ENCODE peak calls at places on chromosomes 2 and 18, in nine cellular contexts. F is tibial nerve; C is SK-N-SH; O is SJSA1; T is K562; Z is upper lobe of right lung; V is MM.1S; U is spleen; P is CD4-positive, alpha-beta T cell. Q is an unnamed sample. For H3K9me3, the result is how much of the 10 kb centered on the place peaks cover.

GRCh38 chr18:79988925-79989361 is 580 bp upstream of the TXNL4A start:
- DNase-seq in P (no peak), U (peak), V (no peak), C (no peak), O (peak), T (no peak), Z (peak), F (no peak), Q (no peak)

GRCh38 chr2:213089438-213089837 is 62.0 kb downstream of the IKZF2 start:
- DNase-seq in C (no peak), U (no peak), P (no peak), T (no peak), V (no peak), Z (no peak), O (no peak), F (no peak), Q (no peak)

GRCh38 chr2:50975546-50975945 is 56.4 kb downstream of the NRXN1 start:
- DNase-seq in Z (no peak), F (no peak), V (no peak), T (no peak), O (no peak), P (no peak), C (no peak), U (no peak), Q (no peak)

GRCh38 chr18:7683753-7684152 is 116.6 kb downstream of the PTPRM start:
- DNase-seq in V (no peak), P (no peak), T (no peak), F (no peak), U (no peak), O (no peak), Z (no peak), C (no peak), Q (no peak)

GRCh38 chr2:9627310-9627709 is 3.5 kb downstream of the YWHAQ start:
- DNase-seq in P (no peak), O (no peak), C (no peak), T (no peak), V (no peak), F (no peak), U (no peak), Z (no peak), Q (no peak)

GRCh38 chr2:208265371-208265806 is 666 bp upstream of the PIKFYVE start:
- DNase-seq in F (no peak), O (no peak), C (peak), U (peak), V (peak), Z (no peak), P (peak), T (no peak), Q (peak)

GRCh38 chr2:131413148-131413747 is 49.3 kb upstream of the RAB6D start:
- DNase-seq in C (peak), Z (no peak), F (no peak), P (no peak), V (peak), O (no peak), U (no peak), T (peak), Q (no peak)

GRCh38 chr2:75067506-75067905 is 109.1 kb downstream of the POLE4 start:
- DNase-seq in Z (no peak), F (no peak), O (no peak), U (no peak), C (no peak), V (no peak), P (no peak), T (no peak), Q (no peak)

GRCh38 chr18:61651880-61652268 is 240.9 kb downstream of the RNF152 start:
- DNase-seq in T (no peak), P (no peak), F (no peak), Z (no peak), V (no peak), C (no peak), O (no peak), U (no peak), Q (no peak)

GRCh38 chr18:31409301-31409700 is 32.7 kb downstream of the DSG4 start:
- DNase-seq in F (no peak), P (no peak), C (no peak), O (no peak), V (no peak), Z (no peak), T (no peak), U (no peak), Q (no peak)

GRCh38 chr2:43605851-43606250 is 10.0 kb upstream of the THADA start:
- DNase-seq in Z (no peak), F (no peak), V (no peak), P (no peak), O (no peak), U (no peak), C (no peak), T (no peak), Q (no peak)

GRCh38 chr2:142536501-142536900 is 341.0 kb upstream of the KYNU start:
- DNase-seq in O (no peak), V (no peak), Z (no peak), P (no peak), T (no peak), U (no peak), F (no peak), C (no peak), Q (no peak)

GRCh38 chr2:74507926-74508520 is 528 bp upstream of the PCGF1 start:
- DNase-seq in T (peak), C (peak), U (peak), Z (peak), V (peak), O (no peak), F (no peak), P (no peak), Q (no peak)

GRCh38 chr18:73824684-73825083 is 322.9 kb downstream of the FBXO15 start:
- DNase-seq in V (no peak), O (no peak), C (no peak), T (no peak), Z (no peak), P (no peak), U (no peak), F (no peak), Q (no peak)

GRCh38 chr2:121944072-121944829 is 188.8 kb downstream of the TSN start:
- DNase-seq in P (no peak), T (no peak), O (no peak), U (no peak), C (no peak), F (no peak), Z (no peak), V (no peak), Q (no peak)

GRCh38 chr18:77110400-77110799 is 22.2 kb downstream of the MBP start:
- DNase-seq in C (no peak), Z (no peak), V (no peak), F (no peak), U (no peak), O (no peak), P (no peak), T (no peak), Q (no peak)

GRCh38 chr18:70513502-70514171 is 224.8 kb downstream of the SOCS6 start:
- DNase-seq in O (no peak), P (no peak), U (no peak), T (no peak), C (no peak), Z (no peak), V (no peak), F (no peak), Q (no peak)
- H3K9me3 ChIP-seq in O (under half), P (under half), U (under half), T (under half), C (under half), Z (under half), V (under half), F (under half), Q (under half)

GRCh38 chr2:140876015-140876414 is 1254.8 kb downstream of the LRP1B start:
- DNase-seq in Z (no peak), T (no peak), C (no peak), P (no peak), O (no peak), F (no peak), V (no peak), U (no peak), Q (no peak)
- H3K9me3 ChIP-seq in Z (under half), T (under half), C (under half), P (under half), O (under half), F (under half), V (under half), U (under half), Q (under half)

DNA sequence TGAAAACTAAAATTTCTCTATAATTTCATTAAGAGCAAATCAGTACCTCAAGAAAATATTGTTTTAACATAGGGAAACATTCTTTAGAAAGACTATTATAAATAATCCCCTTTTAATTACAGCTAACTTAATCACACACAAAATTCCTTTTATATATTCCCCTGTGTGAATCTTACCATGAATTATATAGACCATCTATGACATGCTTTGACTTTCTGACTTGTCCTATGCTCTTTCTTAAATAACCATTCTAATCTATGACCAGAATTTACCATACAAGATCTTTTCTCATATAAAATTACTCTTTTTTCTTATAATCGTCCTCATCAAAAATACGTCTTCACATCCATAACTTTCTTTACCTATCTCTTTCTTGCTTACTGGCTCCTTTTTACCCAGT is 824.2 kb upstream of the FAM98A start:
- DNase-seq in P (no peak), V (no peak), U (no peak), O (no peak), C (no peak), T (no peak), F (no peak), Z (no peak), Q (no peak)
- H3K9me3 ChIP-seq in P (under half), V (under half), U (under half), O (under half), C (under half), T (under half), F (under half), Z (under half), Q (under half)

GRCh38 chr18:49804096-49804495 is 9.2 kb downstream of the ACAA2 start:
- DNase-seq in C (no peak), P (no peak), V (no peak), Z (no peak), T (no peak), F (no peak), U (no peak), O (no peak), Q (no peak)
- H3K9me3 ChIP-seq in C (under half), P (under half), V (under half), Z (under half), T (under half), F (under half), U (under half), O (under half), Q (under half)

GRCh38 chr2:2183717-2184116 is 147.4 kb downstream of the MYT1L start:
- DNase-seq in T (no peak), U (no peak), O (no peak), C (no peak), P (no peak), V (no peak), Z (no peak), F (no peak), Q (no peak)

GRCh38 chr2:2183135-2183534 is 147.9 kb downstream of the MYT1L start:
- DNase-seq in Z (no peak), C (peak), F (no peak), T (no peak), V (no peak), P (no peak), U (no peak), O (no peak), Q (no peak)

GRCh38 chr2:2187196-2187595 is 143.9 kb downstream of the MYT1L start:
- DNase-seq in C (no peak), O (no peak), F (no peak), P (no peak), T (no peak), V (no peak), Z (no peak), U (no peak), Q (no peak)

GRCh38 chr2:2182688-2183087 is 148.4 kb downstream of the MYT1L start:
- DNase-seq in F (no peak), U (no peak), P (no peak), O (no peak), V (no peak), T (no peak), Z (no peak), C (peak), Q (no peak)

GRCh38 chr2:2184549-2185249 is 146.4 kb downstream of the MYT1L start:
- DNase-seq in U (no peak), P (no peak), Z (no peak), V (no peak), T (no peak), F (no peak), C (no peak), O (no peak), Q (no peak)
- H3K9me3 ChIP-seq in U (under half), P (under half), Z (under half), V (under half), T (under half), F (under half), C (under half), O (under half), Q (under half)

GRCh38 chr2:5125017-5125730 is 567.0 kb upstream of the SOX11 start:
- DNase-seq in U (no peak), O (no peak), P (no peak), V (no peak), T (no peak), C (no peak), Z (no peak), F (no peak), Q (no peak)

GRCh38 chr2:5123597-5124196 is 568.5 kb upstream of the SOX11 start:
- DNase-seq in V (no peak), P (no peak), Z (no peak), F (no peak), U (no peak), T (no peak), C (no peak), O (no peak), Q (no peak)

GRCh38 chr2:5121106-5121505 is 571.1 kb upstream of the SOX11 start:
- DNase-seq in F (no peak), U (no peak), P (no peak), O (no peak), Z (no peak), V (no peak), T (no peak), C (peak), Q (no peak)

DNA sequence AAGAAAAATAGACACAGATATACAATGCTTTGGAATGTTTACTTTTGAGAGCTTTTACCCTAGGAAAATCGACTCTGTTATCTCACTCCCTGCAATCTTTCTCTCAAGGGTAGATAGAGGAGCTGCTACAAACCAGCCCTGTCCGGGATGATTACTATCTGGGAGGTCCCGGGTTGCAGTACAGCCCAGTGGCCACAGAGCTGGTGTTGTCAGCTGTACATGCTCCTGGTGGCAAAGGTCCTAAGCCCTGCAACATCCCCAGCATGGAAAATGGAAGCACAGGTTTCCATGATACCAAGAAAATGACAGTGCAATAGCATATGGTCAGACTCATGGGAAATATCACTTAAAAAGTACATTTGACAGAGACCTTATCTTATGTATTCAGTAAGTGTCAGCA is 570.5 kb upstream of the SOX11 start:
- DNase-seq in P (no peak), U (no peak), V (no peak), C (peak), F (no peak), Z (no peak), O (no peak), T (no peak), Q (no peak)
- H3K9me3 ChIP-seq in P (under half), U (under half), V (under half), C (under half), F (under half), Z (under half), O (under half), T (under half), Q (under half)

GRCh38 chr2:147998203-147998602 is 22.3 kb downstream of the ORC4 start:
- DNase-seq in T (no peak), C (no peak), U (no peak), P (no peak), Z (no peak), O (no peak), F (no peak), V (no peak), Q (no peak)

GRCh38 chr2:147996828-147997227 is 23.7 kb downstream of the ORC4 start:
- DNase-seq in C (no peak), Z (no peak), P (no peak), U (no peak), F (no peak), T (no peak), V (no peak), O (no peak), Q (no peak)

GRCh38 chr2:147999126-147999525 is 21.4 kb downstream of the ORC4 start:
- DNase-seq in Z (no peak), U (no peak), O (no peak), T (no peak), F (no peak), V (no peak), C (no peak), P (no peak), Q (no peak)

GRCh38 chr2:148000095-148000494 is 20.4 kb downstream of the ORC4 start:
- DNase-seq in Z (no peak), P (no peak), F (no peak), V (no peak), C (no peak), T (no peak), O (no peak), U (no peak), Q (no peak)
- H3K9me3 ChIP-seq in Z (under half), P (under half), F (under half), V (under half), C (under half), T (under half), O (under half), U (under half), Q (under half)

Q was measured in T-helper 17 cell.